ENCODE peak calls at places on chromosomes 13 and 19, in six cellular contexts. Q is tibial artery, S is uterus, X is ascending aorta, L is psoas muscle, D is IMR-90. H is an unnamed sample. For H3K27me3, the result is how much of the 10 kb centered on the place peaks cover.

GRCh38 chr19:51531349-51532315 is at the start of gene SIGLEC6:
- DNase-seq in X (peak), D (no peak), L (peak), S (peak), Q (peak), H (no peak)

GRCh38 chr13:112777637-112778406 is 88.0 kb downstream of the ATP11A start:
- DNase-seq in S (peak), Q (peak), L (no peak), D (no peak), X (no peak), H (no peak)

GRCh38 chr13:89968468-89968867 is 1379.0 kb upstream of the MIR17HG start:
- DNase-seq in Q (no peak), L (no peak), D (no peak), X (no peak), S (no peak), H (no peak)

GRCh38 chr19:34241513-34242337 is 12.6 kb upstream of the GARRE1 start:
- DNase-seq in Q (no peak), D (no peak), X (no peak), L (peak), S (no peak), H (no peak)

GRCh38 chr13:54092686-54093085 is 1064.1 kb downstream of the OLFM4 start:
- DNase-seq in S (no peak), X (no peak), Q (no peak), D (no peak), L (no peak), H (no peak)

GRCh38 chr13:75251188-75251587 is 230.8 kb downstream of the TBC1D4 start:
- DNase-seq in L (no peak), Q (no peak), D (no peak), S (no peak), X (no peak), H (no peak)

GRCh38 chr13:86051134-86052103 is 252.2 kb upstream of the SLITRK6 start:
- DNase-seq in S (no peak), D (no peak), X (no peak), Q (no peak), L (no peak), H (no peak)

GRCh38 chr19:10419200-10419645 is 1.1 kb upstream of the PDE4A start:
- DNase-seq in L (peak), Q (no peak), X (no peak), D (no peak), S (no peak), H (no peak)

GRCh38 chr19:16340654-16341053 is 16.0 kb downstream of the KLF2 start:
- DNase-seq in X (no peak), D (no peak), S (no peak), L (no peak), Q (no peak), H (no peak)

GRCh38 chr13:58926858-58927257 is 1236.9 kb downstream of the DIAPH3 start:
- DNase-seq in X (no peak), Q (no peak), S (no peak), L (no peak), D (no peak), H (no peak)

GRCh38 chr13:91025442-91025841 is 322.0 kb upstream of the MIR17HG start:
- DNase-seq in Q (no peak), X (no peak), L (no peak), S (no peak), D (no peak), H (no peak)

GRCh38 chr13:66405908-66406802 is 824.0 kb downstream of the PCDH9 start:
- DNase-seq in X (no peak), D (peak), S (no peak), Q (no peak), L (no peak), H (no peak)

GRCh38 chr13:96836733-96837132 is 157.5 kb downstream of the OXGR1 start:
- DNase-seq in X (no peak), S (no peak), D (no peak), L (no peak), Q (no peak), H (no peak)

GRCh38 chr19:48445256-48445605 is 552 bp upstream of the GRWD1 start:
- DNase-seq in L (no peak), S (no peak), Q (no peak), X (no peak), D (peak), H (no peak)

GRCh38 chr13:111472083-111472482 is 151.6 kb downstream of the TEX29 start:
- DNase-seq in S (no peak), D (no peak), L (no peak), X (no peak), Q (no peak), H (no peak)

GRCh38 chr13:41054212-41054877 is 7.0 kb upstream of the WBP4 start:
- DNase-seq in X (no peak), Q (no peak), L (no peak), D (peak), S (no peak), H (peak)

GRCh38 chr13:72453161-72453560 is 274.3 kb downstream of the MZT1 start:
- DNase-seq in L (no peak), X (no peak), D (no peak), S (no peak), Q (no peak), H (no peak)

GRCh38 chr13:106919638-106920037 is 351.7 kb upstream of the ARGLU1 start:
- DNase-seq in L (peak), D (no peak), Q (no peak), X (no peak), S (peak), H (no peak)

GRCh38 chr13:21879263-21879914 is 208.5 kb downstream of the FGF9 start:
- DNase-seq in L (no peak), D (no peak), X (no peak), S (no peak), Q (no peak), H (no peak)

GRCh38 chr19:55206664-55207500 is 2.4 kb downstream of the PTPRH start:
- DNase-seq in Q (no peak), D (peak), L (peak), X (peak), S (peak), H (no peak)

GRCh38 chr13:113777311-113778260 is 18.6 kb downstream of the TMEM255B start:
- DNase-seq in L (peak), Q (peak), X (no peak), D (peak), S (no peak), H (no peak)

GRCh38 chr13:96848275-96848674 is 146.0 kb downstream of the OXGR1 start:
- DNase-seq in D (no peak), X (no peak), S (no peak), L (no peak), Q (no peak), H (no peak)

GRCh38 chr13:61463027-61463426 is 47.4 kb upstream of the PCDH20 start:
- DNase-seq in Q (no peak), S (no peak), X (no peak), L (no peak), D (no peak), H (no peak)

GRCh38 chr13:60755380-60756163 is 358.6 kb downstream of the TDRD3 start:
- DNase-seq in L (no peak), S (no peak), Q (no peak), X (no peak), D (no peak), H (no peak)

GRCh38 chr13:99133848-99134247 is 66.8 kb upstream of the UBAC2 start:
- DNase-seq in S (no peak), X (no peak), L (no peak), D (no peak), Q (no peak), H (no peak)

GRCh38 chr13:23567792-23568480 is 2.3 kb upstream of the TNFRSF19 start:
- DNase-seq in D (no peak), S (no peak), Q (no peak), X (no peak), L (no peak), H (no peak)

GRCh38 chr19:1857648-1858326 is 5.6 kb downstream of the KLF16 start:
- DNase-seq in S (no peak), Q (peak), X (no peak), L (no peak), D (no peak), H (no peak)
- H3K27ac ChIP-seq in S (peak), Q (peak), X (peak), L (peak), D (peak), H (peak)

DNA sequence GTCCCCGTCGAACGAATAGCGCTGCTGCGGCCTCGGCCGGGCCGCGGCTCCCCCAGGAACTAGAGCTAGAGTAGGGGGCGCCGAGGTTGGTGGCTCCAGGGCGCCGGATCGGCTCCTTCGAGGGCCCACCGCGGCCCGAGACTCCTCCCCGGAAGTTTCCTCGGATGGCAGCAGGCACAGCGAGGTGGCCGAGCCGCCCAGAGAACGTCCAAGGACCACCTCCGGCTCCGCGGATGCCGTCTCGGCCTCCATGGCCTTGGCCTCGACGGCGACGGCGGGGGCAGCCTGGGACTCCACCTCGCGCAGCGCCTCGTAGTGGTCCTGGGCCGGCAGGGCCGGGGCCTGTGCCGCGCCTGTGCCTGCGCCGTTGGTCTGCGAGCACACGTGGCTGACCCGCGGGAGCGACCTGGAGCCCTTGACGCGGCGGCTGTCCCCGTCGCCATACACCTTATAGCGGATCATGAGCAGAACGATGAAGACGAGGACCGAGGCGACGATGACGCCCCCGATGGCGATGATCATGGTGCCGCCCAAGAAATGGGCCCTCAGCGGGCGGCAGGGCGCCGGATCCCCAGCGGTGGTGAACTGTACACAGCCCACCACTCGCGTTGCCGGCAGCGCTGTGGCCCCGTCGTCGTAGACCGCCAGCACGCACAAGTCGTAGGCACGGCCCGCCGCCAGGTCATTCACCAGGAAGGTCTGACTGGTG is 11.8 kb downstream of the IFNL1 start:
- DNase-seq in L (no peak), Q (peak), S (no peak), D (no peak), X (no peak), H (no peak)
- H3K27me3 ChIP-seq in L (under half), Q (half or more), S (under half), D (half or more), X (under half), H (under half)

GRCh38 chr19:38228491-38229439 is 4.7 kb upstream of the DPF1 start:
- DNase-seq in L (no peak), D (no peak), Q (no peak), X (no peak), S (no peak), H (no peak)

GRCh38 chr19:38231918-38232317 is 7.9 kb upstream of the DPF1 start:
- DNase-seq in D (no peak), L (no peak), Q (no peak), X (no peak), S (no peak), H (no peak)

GRCh38 chr19:38228005-38228377 is 4.0 kb upstream of the DPF1 start:
- DNase-seq in D (no peak), L (no peak), Q (no peak), X (no peak), S (no peak), H (no peak)

GRCh38 chr19:38227272-38228004 is 3.4 kb upstream of the DPF1 start:
- DNase-seq in L (no peak), X (no peak), Q (no peak), S (no peak), D (no peak), H (no peak)

GRCh38 chr19:38229585-38230073 is 5.6 kb upstream of the DPF1 start:
- DNase-seq in D (peak), S (peak), X (no peak), L (peak), Q (no peak), H (peak)
- TF ChIP-seq CTCF in D (no peak), S (no peak), X (no peak), L (no peak), Q (no peak), H (no peak)

DNA sequence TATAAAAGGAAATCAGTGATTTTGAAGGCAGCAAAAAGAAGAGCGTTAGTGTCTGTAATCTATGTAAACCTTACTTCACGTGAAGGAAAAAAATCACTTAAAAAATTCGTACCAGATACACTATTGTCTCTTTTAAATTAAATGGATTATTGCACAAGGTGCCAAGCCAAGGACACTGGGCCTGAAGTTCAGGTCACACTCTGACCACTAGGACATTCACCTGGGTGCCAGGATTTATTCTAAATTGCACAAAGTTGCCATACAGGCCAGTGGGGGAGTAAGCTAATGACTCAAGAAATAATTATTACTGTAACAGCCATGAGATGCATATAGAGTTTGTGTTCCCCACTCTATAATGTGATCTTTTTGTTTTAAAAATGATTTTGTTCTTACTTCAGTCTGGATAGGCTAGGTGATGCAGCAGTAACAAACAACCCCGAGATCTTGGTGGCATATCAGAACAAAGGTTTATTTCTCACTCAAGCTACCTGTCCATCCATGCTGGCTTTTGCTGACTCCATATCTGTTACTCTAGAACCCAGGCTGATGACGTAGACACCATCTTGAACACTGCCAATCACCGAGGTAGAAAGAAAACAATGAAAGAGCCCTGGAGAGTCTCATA is 252.1 kb downstream of the DCT start:
- DNase-seq in L (no peak), X (no peak), Q (no peak), S (no peak), D (no peak), H (no peak)
- H3K27ac ChIP-seq in L (no peak), X (no peak), Q (no peak), S (no peak), D (no peak), H (no peak)

GRCh38 chr19:8045872-8046568 is 6.5 kb upstream of the CCL25 start:
- DNase-seq in L (no peak), D (no peak), S (no peak), Q (no peak), X (no peak), H (no peak)
- H3K27me3 ChIP-seq in L (under half), D (under half), S (under half), Q (under half), X (under half), H (under half)

H was measured in CD4-positive, alpha-beta T cell.